ENCODE peak calls at places on chromosomes 2 and 18, in four cellular contexts. One of them, this sample, is unnamed.

GRCh38 chr2:143205106-143205764 is 76.0 kb downstream of the ARHGAP15 start:
- DNase-seq in stimulated activated CD4-positive, alpha-beta T cell treated with anti-CD3 and anti-CD28 coated beads, Interleukin-4, amount 100 ng/mL, for 24 hours: no peak
- DNase-seq in GM12878: no peak
- DNase-seq in pons: peak
- DNase-seq in this sample: no peak

GRCh38 chr2:178855151-178855550 is 47.9 kb upstream of the TTN start:
- DNase-seq in pons: no peak
- DNase-seq in stimulated activated CD4-positive, alpha-beta T cell treated with anti-CD3 and anti-CD28 coated beads, Interleukin-4, amount 100 ng/mL, for 24 hours: no peak
- DNase-seq in GM12878: no peak
- DNase-seq in this sample: no peak

GRCh38 chr2:151056870-151057269 is 204.8 kb downstream of the RBM43 start:
- DNase-seq in pons: no peak
- DNase-seq in GM12878: no peak
- DNase-seq in stimulated activated CD4-positive, alpha-beta T cell treated with anti-CD3 and anti-CD28 coated beads, Interleukin-4, amount 100 ng/mL, for 24 hours: no peak
- DNase-seq in this sample: no peak

GRCh38 chr2:40457846-40458245 is 6.0 kb upstream of the SLC8A1 start:
- DNase-seq in stimulated activated CD4-positive, alpha-beta T cell treated with anti-CD3 and anti-CD28 coated beads, Interleukin-4, amount 100 ng/mL, for 24 hours: no peak
- DNase-seq in GM12878: no peak
- DNase-seq in pons: no peak
- DNase-seq in this sample: no peak

GRCh38 chr18:76670564-76671288 is 151.6 kb upstream of the ZNF236 start:
- DNase-seq in pons: peak
- DNase-seq in stimulated activated CD4-positive, alpha-beta T cell treated with anti-CD3 and anti-CD28 coated beads, Interleukin-4, amount 100 ng/mL, for 24 hours: no peak
- DNase-seq in GM12878: no peak
- DNase-seq in this sample: no peak

GRCh38 chr18:58310517-58310916 is 266.5 kb downstream of the NEDD4L start:
- DNase-seq in pons: no peak
- DNase-seq in stimulated activated CD4-positive, alpha-beta T cell treated with anti-CD3 and anti-CD28 coated beads, Interleukin-4, amount 100 ng/mL, for 24 hours: peak
- DNase-seq in GM12878: no peak
- DNase-seq in this sample: peak

GRCh38 chr2:8435608-8436007 is 246.2 kb upstream of the ID2 start:
- DNase-seq in GM12878: no peak
- DNase-seq in stimulated activated CD4-positive, alpha-beta T cell treated with anti-CD3 and anti-CD28 coated beads, Interleukin-4, amount 100 ng/mL, for 24 hours: no peak
- DNase-seq in pons: no peak
- DNase-seq in this sample: no peak

GRCh38 chr2:169979025-169979424 is 151.8 kb downstream of the UBR3 start:
- DNase-seq in GM12878: no peak
- DNase-seq in pons: no peak
- DNase-seq in stimulated activated CD4-positive, alpha-beta T cell treated with anti-CD3 and anti-CD28 coated beads, Interleukin-4, amount 100 ng/mL, for 24 hours: no peak
- DNase-seq in this sample: no peak

GRCh38 chr2:14633451-14634211 is 1.1 kb downstream of the LRATD1 start:
- DNase-seq in GM12878: no peak
- DNase-seq in pons: no peak
- DNase-seq in stimulated activated CD4-positive, alpha-beta T cell treated with anti-CD3 and anti-CD28 coated beads, Interleukin-4, amount 100 ng/mL, for 24 hours: no peak
- DNase-seq in this sample: no peak

This sample was measured in activated naive CD8-positive, alpha-beta T cell treated with anti-CD3 and anti-CD28 coated beads for 36 hours.